ENCODE peak calls at places on chromosomes 2 and 18, in seven cellular contexts. M, A, C, J, U, W and N are unnamed samples.

GRCh38 chr18:46411862-46412690 is 244.9 kb downstream of the LOXHD1 start:
- DNase-seq in M (peak; percentile 44), A (no peak), C (no peak), J (peak; percentile 41), U (no peak), W (no peak), N (no peak)

GRCh38 chr18:24024425-24024824 is 9.9 kb downstream of the TTC39C start:
- DNase-seq in M (no peak), A (no peak), C (no peak), J (no peak), U (no peak), W (no peak), N (no peak)

GRCh38 chr2:203579131-203579643 is 44.1 kb upstream of the RAPH1 start:
- DNase-seq in M (peak; percentile 68), A (no peak), C (no peak), J (peak; percentile 33), U (no peak), W (no peak), N (peak; percentile 72)

GRCh38 chr2:176911-177310 is 86.9 kb downstream of the SH3YL1 start:
- DNase-seq in M (no peak), A (no peak), C (no peak), J (no peak), U (no peak), W (no peak), N (no peak)

GRCh38 chr2:164910091-164910899 is 45.0 kb downstream of the SLC38A11 start:
- DNase-seq in M (no peak), A (no peak), C (peak; percentile 79), J (no peak), U (no peak), W (no peak), N (no peak)

GRCh38 chr2:173874899-173875247 is 90.3 kb downstream of the SP3 start:
- DNase-seq in M (no peak), A (no peak), C (no peak), J (no peak), U (no peak), W (no peak), N (no peak)

GRCh38 chr2:136319227-136319626 is 201.3 kb upstream of the CXCR4 start:
- DNase-seq in M (no peak), A (no peak), C (no peak), J (no peak), U (no peak), W (no peak), N (no peak)

GRCh38 chr2:207729465-207729998 is 18.1 kb downstream of the CCNYL1 start:
- DNase-seq in M (no peak), A (no peak), C (no peak), J (no peak), U (no peak), W (no peak), N (no peak)

GRCh38 chr18:47999801-48000248 is 69.4 kb upstream of the SMAD2 start:
- DNase-seq in M (no peak), A (no peak), C (no peak), J (no peak), U (no peak), W (no peak), N (no peak)

GRCh38 chr2:203720011-203720410 is 13.6 kb downstream of the CD28 start:
- DNase-seq in M (no peak), A (no peak), C (no peak), J (no peak), U (no peak), W (no peak), N (no peak)

GRCh38 chr2:3677436-3677835 is 19.4 kb downstream of the ALLC start:
- DNase-seq in M (no peak), A (no peak), C (no peak), J (no peak), U (no peak), W (no peak), N (no peak)

GRCh38 chr2:223039618-223040017 is 12.4 kb upstream of the KCNE4 start:
- DNase-seq in M (no peak), A (no peak), C (no peak), J (no peak), U (no peak), W (no peak), N (no peak)

DNA sequence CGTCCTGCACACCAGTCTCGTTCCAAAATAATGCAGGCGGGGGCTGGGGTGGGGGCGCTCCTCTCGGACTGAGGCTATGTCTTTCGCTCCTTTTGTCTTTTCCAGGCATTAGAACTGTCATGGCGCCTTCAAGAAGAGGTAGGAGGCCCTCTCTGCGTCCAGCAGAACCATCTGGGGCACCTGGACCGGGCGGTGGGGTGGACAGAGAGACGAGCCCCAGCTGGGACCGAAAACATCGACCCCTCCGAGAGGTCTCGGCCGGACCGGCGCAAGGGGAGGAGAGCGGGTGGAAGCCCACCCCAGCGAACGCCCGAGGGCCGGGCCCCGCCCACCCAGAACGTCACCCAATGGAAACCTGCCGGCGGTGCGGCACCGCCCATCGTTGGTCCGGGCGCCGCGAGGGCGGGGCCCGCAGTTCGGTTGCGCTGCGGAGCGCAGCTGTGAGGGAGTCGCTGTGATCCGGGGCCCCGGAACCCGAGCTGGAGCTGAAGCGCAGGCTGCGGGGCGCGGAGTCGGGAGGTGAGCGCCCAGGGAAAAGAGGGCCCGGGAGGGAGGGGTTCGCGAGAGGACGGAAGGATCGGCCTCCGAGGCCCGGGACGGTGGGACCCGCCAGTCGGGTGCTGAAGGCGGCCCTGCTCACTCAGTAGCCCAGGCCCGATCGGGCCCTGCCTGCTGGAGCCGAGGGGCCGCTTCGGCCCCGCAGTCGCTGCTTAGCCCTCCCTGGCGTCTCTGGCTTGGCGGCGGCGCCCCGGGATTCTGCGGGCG is at the start of gene NRBP1:
- DNase-seq in M (peak; percentile 90), A (peak; percentile 73), C (peak; percentile 48), J (peak; percentile 92), U (peak; percentile 94), W (peak; percentile 88), N (peak; percentile 98)
- TF ChIP-seq CTCF in M (no peak), A (no peak), C (no peak), J (no peak), U (no peak), W (no peak), N (no peak)

DNA sequence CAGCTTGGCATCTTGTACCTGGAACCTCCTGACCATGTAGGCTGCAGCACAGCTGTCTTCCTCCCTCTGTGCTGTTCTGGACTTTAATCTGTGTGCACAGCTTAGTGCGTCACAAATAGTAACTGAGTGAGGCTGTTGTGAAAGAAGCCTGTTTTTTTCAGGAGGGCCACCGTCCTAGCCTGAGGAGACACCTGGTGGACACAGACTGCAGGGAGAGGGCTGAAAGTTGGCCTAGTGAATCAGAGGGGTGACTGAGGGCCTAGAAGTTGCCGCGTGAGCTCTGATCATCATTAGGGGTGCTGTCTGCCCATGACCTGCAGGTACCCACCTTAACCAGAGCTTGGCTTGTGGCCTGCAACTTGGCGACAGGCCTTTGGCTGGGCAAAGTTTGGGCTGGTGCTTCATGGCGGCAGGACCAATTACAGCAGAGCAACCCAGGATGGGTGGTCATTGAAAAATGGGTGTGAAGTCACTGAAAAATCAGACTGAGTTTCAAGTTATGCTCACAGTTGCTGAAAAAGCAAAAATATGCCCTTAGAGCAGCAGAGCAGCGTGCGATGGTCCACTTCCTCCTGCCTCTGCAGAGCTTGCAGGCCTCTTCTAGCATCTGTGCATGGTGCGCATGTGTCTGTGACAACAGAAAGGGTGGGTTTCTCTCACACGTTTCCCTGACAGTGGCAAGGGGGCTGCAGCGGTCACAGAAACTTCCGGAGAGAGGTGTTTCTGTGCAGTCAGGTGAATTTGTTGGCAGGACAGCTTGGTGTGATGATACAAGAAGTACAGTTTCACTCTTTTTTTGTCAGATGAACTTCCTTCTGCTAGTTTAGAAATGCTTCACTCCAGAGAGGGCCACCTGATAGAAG is 9.6 kb downstream of the GDF7 start:
- DNase-seq in M (no peak), A (no peak), C (no peak), J (peak; percentile 46), U (no peak), W (no peak), N (no peak)
- TF ChIP-seq CTCF in M (peak; percentile 10), A (no peak), C (no peak), J (no peak), U (no peak), W (peak; percentile 72), N (no peak)

DNA sequence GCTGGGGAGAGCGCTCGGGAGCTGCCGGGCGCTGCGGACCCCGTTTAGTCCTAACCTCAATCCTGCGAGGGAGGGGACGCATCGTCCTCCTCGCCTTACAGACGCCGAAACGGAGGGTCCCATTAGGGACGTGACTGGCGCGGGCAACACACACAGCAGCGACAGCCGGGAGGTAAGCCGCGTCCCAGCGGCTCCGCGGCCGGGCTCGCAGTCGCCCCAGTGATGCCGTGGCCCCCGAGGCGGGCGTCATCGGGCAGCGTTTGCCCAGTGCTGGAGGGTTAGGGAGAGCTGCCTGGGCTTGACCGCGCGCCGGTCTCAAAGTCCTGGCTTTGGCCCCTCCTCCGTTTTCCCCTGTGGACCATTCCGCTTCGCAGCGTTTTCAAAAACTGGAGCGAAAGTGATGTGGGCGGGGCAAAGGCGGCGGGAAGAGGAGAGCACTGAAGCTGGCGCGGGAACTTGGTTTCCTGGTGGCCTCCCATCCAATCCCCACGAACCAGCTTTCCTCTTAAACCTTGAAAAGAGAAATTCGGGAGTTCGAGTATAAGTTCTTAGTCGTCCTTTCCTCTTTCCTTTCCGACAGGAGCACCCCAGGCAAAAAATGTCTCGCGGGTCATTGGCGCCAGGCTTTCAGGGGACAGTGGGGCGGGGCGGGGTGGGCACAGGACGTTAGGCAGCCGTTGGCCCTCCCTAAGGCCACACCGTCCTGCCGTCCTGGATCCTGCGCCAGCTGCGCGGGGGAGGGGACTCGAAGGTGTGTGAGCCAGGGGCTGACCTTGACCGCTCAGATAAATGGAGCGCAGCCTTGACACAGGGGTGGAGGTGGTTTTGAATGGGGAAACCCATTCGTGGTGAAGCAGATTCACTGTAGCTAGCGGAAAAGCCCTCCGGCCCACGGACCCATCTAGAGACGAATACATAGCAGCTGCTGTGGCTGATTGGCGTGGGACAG is 819 bp downstream of the TYMS start:
- DNase-seq in M (peak; percentile 89), A (peak; percentile 47), C (peak; percentile 86), J (peak; percentile 92), U (peak; percentile 96), W (peak; percentile 76), N (peak; percentile 94)
- TF ChIP-seq CTCF in M (no peak), A (no peak), C (no peak), J (peak; percentile 6), U (no peak), W (no peak), N (no peak)

DNA sequence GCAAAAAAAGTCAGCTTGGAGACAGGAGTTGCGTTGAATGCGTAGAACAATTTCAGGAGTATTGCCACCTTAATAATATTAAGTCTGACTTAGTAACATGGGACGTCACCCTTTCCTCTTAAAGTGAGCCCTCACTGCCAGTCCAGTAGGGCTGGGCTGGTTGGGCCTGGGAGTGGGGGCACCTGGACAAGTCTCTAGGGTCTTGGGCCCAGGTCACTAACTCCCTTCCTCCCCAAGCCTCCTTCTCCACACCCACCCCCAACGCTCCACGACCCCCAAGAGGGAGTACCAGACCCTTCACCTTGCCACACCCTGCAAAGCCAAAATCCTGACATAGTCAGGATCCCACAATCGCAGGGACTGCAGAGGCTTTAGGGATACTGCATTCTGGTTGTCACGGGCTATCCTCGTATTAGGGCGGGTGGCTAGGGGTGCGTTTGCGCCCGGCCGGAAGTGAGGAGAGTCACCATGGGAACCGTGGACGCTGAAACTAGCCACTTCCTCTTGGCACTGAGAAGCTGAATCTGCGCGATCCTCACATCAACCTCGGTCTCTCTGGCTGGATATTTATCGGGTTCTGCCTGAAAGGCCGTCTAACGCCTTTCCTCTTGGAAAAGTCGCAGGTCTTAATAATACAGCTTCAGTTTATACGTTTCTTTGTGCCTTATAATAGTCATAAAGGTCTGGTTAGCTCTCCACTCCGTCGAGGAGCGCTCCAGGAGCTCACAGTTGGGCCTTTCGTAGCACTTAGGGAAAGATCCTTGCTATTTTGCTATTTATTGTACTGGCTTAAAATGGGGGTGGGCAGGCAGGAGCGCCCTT is 10.3 kb upstream of the CXXC1 start:
- DNase-seq in M (peak; percentile 83), A (no peak), C (peak; percentile 30), J (peak; percentile 85), U (peak; percentile 66), W (peak; percentile 65), N (peak; percentile 74)
- TF ChIP-seq CTCF in M (no peak), A (no peak), C (no peak), J (no peak), U (no peak), W (no peak), N (no peak)

GRCh38 chr2:149924549-149925213 is 337.1 kb upstream of the MMADHC start:
- DNase-seq in M (no peak), A (no peak), C (no peak), J (no peak), U (no peak), W (no peak), N (no peak)
- TF ChIP-seq CTCF in M (no peak), A (no peak), C (no peak), J (no peak), U (no peak), W (no peak), N (no peak)